ENCODE peak calls at places on chromosomes 12 and 14, in eight cellular contexts. One of them, this sample, is unnamed.

GRCh38 chr14:52790756-52791203 is 627 bp downstream of the GNPNAT1 start:
- DNase-seq in suprapubic skin: no peak
- DNase-seq in neural progenitor cell: no peak
- DNase-seq in lung: no peak
- DNase-seq in body of pancreas: no peak
- DNase-seq in heart right ventricle: no peak
- DNase-seq in endothelial cell of umbilical vein: no peak
- DNase-seq in BJ: no peak
- DNase-seq in this sample: no peak

GRCh38 chr12:56593909-56594621 is 36.1 kb downstream of the BAZ2A start:
- DNase-seq in suprapubic skin: no peak
- DNase-seq in neural progenitor cell: peak; percentile 85
- DNase-seq in lung: peak; percentile 72
- DNase-seq in body of pancreas: peak; percentile 43
- DNase-seq in heart right ventricle: no peak
- DNase-seq in endothelial cell of umbilical vein: peak; percentile 75
- DNase-seq in BJ: peak; percentile 33
- DNase-seq in this sample: peak; percentile 71

GRCh38 chr12:2893007-2893406 is 2.3 kb downstream of the TULP3 start:
- DNase-seq in suprapubic skin: no peak
- DNase-seq in neural progenitor cell: no peak
- DNase-seq in lung: no peak
- DNase-seq in body of pancreas: no peak
- DNase-seq in heart right ventricle: no peak
- DNase-seq in endothelial cell of umbilical vein: no peak
- DNase-seq in BJ: peak; percentile 82
- DNase-seq in this sample: no peak

GRCh38 chr14:104870368-104871144 is 5.5 kb downstream of the CEP170B start:
- DNase-seq in suprapubic skin: peak; percentile 64
- DNase-seq in neural progenitor cell: peak; percentile 56
- DNase-seq in lung: no peak
- DNase-seq in body of pancreas: peak; percentile 42
- DNase-seq in heart right ventricle: peak; percentile 34
- DNase-seq in endothelial cell of umbilical vein: no peak
- DNase-seq in BJ: no peak
- DNase-seq in this sample: no peak

GRCh38 chr14:105137481-105138020 is 31.0 kb downstream of the JAG2 start:
- DNase-seq in suprapubic skin: peak; percentile 50
- DNase-seq in neural progenitor cell: no peak
- DNase-seq in lung: no peak
- DNase-seq in body of pancreas: no peak
- DNase-seq in heart right ventricle: no peak
- DNase-seq in endothelial cell of umbilical vein: no peak
- DNase-seq in BJ: no peak
- DNase-seq in this sample: no peak

GRCh38 chr12:76711241-76711640 is 52.7 kb upstream of the ZDHHC17 start:
- DNase-seq in suprapubic skin: no peak
- DNase-seq in neural progenitor cell: no peak
- DNase-seq in lung: no peak
- DNase-seq in body of pancreas: no peak
- DNase-seq in heart right ventricle: no peak
- DNase-seq in endothelial cell of umbilical vein: no peak
- DNase-seq in BJ: no peak
- DNase-seq in this sample: no peak

GRCh38 chr12:4997939-4998338 is 45.7 kb upstream of the KCNA5 start:
- DNase-seq in suprapubic skin: no peak
- DNase-seq in neural progenitor cell: no peak
- DNase-seq in lung: no peak
- DNase-seq in body of pancreas: no peak
- DNase-seq in heart right ventricle: no peak
- DNase-seq in endothelial cell of umbilical vein: peak; percentile 17
- DNase-seq in BJ: peak; percentile 75
- DNase-seq in this sample: no peak

GRCh38 chr12:93686572-93687365 is 9.6 kb downstream of the CRADD start:
- DNase-seq in suprapubic skin: no peak
- DNase-seq in neural progenitor cell: no peak
- DNase-seq in lung: no peak
- DNase-seq in body of pancreas: no peak
- DNase-seq in heart right ventricle: no peak
- DNase-seq in endothelial cell of umbilical vein: no peak
- DNase-seq in BJ: no peak
- DNase-seq in this sample: no peak

GRCh38 chr12:88693837-88694445 is 113.7 kb upstream of the KITLG start:
- DNase-seq in suprapubic skin: no peak
- DNase-seq in neural progenitor cell: no peak
- DNase-seq in lung: no peak
- DNase-seq in body of pancreas: no peak
- DNase-seq in heart right ventricle: no peak
- DNase-seq in endothelial cell of umbilical vein: no peak
- DNase-seq in BJ: no peak
- DNase-seq in this sample: no peak

GRCh38 chr14:58107947-58108552 is 44.0 kb downstream of the ARMH4 start:
- DNase-seq in suprapubic skin: no peak
- DNase-seq in neural progenitor cell: peak; percentile 64
- DNase-seq in lung: no peak
- DNase-seq in body of pancreas: peak; percentile 25
- DNase-seq in heart right ventricle: no peak
- DNase-seq in endothelial cell of umbilical vein: peak; percentile 67
- DNase-seq in BJ: peak; percentile 7
- DNase-seq in this sample: peak; percentile 47

GRCh38 chr12:99235381-99235780 is 412.2 kb upstream of the GARIN6 start:
- DNase-seq in suprapubic skin: no peak
- DNase-seq in neural progenitor cell: no peak
- DNase-seq in lung: no peak
- DNase-seq in body of pancreas: no peak
- DNase-seq in heart right ventricle: no peak
- DNase-seq in endothelial cell of umbilical vein: no peak
- DNase-seq in BJ: no peak
- DNase-seq in this sample: no peak
- TF ChIP-seq CTCF in suprapubic skin: no peak
- TF ChIP-seq CTCF in neural progenitor cell: no peak
- TF ChIP-seq CTCF in lung: no peak
- TF ChIP-seq CTCF in body of pancreas: no peak
- TF ChIP-seq CTCF in heart right ventricle: no peak
- TF ChIP-seq CTCF in endothelial cell of umbilical vein: no peak
- TF ChIP-seq CTCF in BJ: no peak
- TF ChIP-seq CTCF in this sample: no peak

DNA sequence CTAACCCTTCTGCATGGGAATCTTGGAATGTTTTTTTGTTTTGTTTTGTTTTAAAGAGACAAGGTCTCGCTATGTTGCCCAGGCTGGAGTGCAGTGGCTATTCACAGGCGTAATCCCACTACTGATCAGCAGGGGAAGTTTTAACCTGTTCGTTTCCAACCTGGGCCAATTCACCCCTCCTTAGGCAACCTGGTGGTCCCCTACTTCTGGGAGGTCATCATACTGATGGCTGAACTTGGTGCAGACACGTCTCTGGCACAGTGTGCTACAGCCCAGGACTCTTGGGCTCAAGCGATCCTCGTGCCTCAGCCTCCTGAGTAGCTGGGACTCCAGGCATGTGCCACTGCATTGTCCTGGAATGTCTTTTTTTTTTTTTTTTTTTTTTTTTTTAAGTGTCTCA is 48.9 kb upstream of the ISM2 start:
- DNase-seq in suprapubic skin: no peak
- DNase-seq in neural progenitor cell: no peak
- DNase-seq in lung: no peak
- DNase-seq in body of pancreas: no peak
- DNase-seq in heart right ventricle: no peak
- DNase-seq in endothelial cell of umbilical vein: no peak
- DNase-seq in BJ: no peak
- DNase-seq in this sample: no peak
- TF ChIP-seq CTCF in suprapubic skin: no peak
- TF ChIP-seq CTCF in neural progenitor cell: peak; percentile 21
- TF ChIP-seq CTCF in lung: no peak
- TF ChIP-seq CTCF in body of pancreas: no peak
- TF ChIP-seq CTCF in heart right ventricle: no peak
- TF ChIP-seq CTCF in endothelial cell of umbilical vein: peak; percentile 8
- TF ChIP-seq CTCF in BJ: peak; percentile 7
- TF ChIP-seq CTCF in this sample: no peak

GRCh38 chr14:21846227-21846885 is 172.7 kb upstream of the OR4E1 start:
- DNase-seq in suprapubic skin: no peak
- DNase-seq in neural progenitor cell: peak; percentile 65
- DNase-seq in lung: peak; percentile 36
- DNase-seq in body of pancreas: peak; percentile 16
- DNase-seq in heart right ventricle: no peak
- DNase-seq in endothelial cell of umbilical vein: peak; percentile 13
- DNase-seq in BJ: no peak
- DNase-seq in this sample: peak; percentile 22

DNA sequence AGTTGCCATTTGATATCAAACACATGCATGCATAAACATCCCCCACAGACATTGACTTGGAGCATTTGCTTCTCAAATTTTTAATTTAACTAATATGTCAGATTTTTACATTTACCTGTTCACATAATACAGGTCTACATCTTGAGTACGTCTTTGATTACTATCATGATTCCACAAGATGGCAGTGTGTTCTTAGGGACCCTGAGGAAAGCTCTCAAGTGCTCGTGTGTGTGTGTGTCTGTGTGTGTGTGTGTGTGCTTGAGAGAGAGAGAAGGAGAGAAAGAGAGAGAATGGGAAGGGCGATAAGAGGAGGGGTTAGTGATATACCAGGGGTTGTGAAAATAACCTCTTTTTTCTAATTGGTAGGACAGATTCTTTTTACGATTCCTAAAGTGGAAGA is 167.1 kb upstream of the OR4E1 start:
- DNase-seq in suprapubic skin: no peak
- DNase-seq in neural progenitor cell: peak; percentile 44
- DNase-seq in lung: no peak
- DNase-seq in body of pancreas: no peak
- DNase-seq in heart right ventricle: no peak
- DNase-seq in endothelial cell of umbilical vein: no peak
- DNase-seq in BJ: no peak
- DNase-seq in this sample: no peak
- TF ChIP-seq CTCF in suprapubic skin: no peak
- TF ChIP-seq CTCF in neural progenitor cell: peak; percentile 34
- TF ChIP-seq CTCF in lung: no peak
- TF ChIP-seq CTCF in body of pancreas: no peak
- TF ChIP-seq CTCF in heart right ventricle: no peak
- TF ChIP-seq CTCF in endothelial cell of umbilical vein: no peak
- TF ChIP-seq CTCF in BJ: no peak
- TF ChIP-seq CTCF in this sample: no peak

GRCh38 chr12:112536367-112536730 is 117.6 kb downstream of the PTPN11 start:
- DNase-seq in suprapubic skin: no peak
- DNase-seq in neural progenitor cell: no peak
- DNase-seq in lung: no peak
- DNase-seq in body of pancreas: no peak
- DNase-seq in heart right ventricle: no peak
- DNase-seq in endothelial cell of umbilical vein: no peak
- DNase-seq in BJ: no peak
- DNase-seq in this sample: no peak

GRCh38 chr12:112537710-112538396 is 119.1 kb downstream of the PTPN11 start:
- DNase-seq in suprapubic skin: no peak
- DNase-seq in neural progenitor cell: peak; percentile 29
- DNase-seq in lung: peak; percentile 61
- DNase-seq in body of pancreas: no peak
- DNase-seq in heart right ventricle: no peak
- DNase-seq in endothelial cell of umbilical vein: no peak
- DNase-seq in BJ: peak; percentile 1
- DNase-seq in this sample: no peak

GRCh38 chr12:112538740-112539139 is 120.0 kb downstream of the PTPN11 start:
- DNase-seq in suprapubic skin: no peak
- DNase-seq in neural progenitor cell: no peak
- DNase-seq in lung: no peak
- DNase-seq in body of pancreas: no peak
- DNase-seq in heart right ventricle: no peak
- DNase-seq in endothelial cell of umbilical vein: no peak
- DNase-seq in BJ: no peak
- DNase-seq in this sample: no peak

GRCh38 chr12:112540021-112540420 is 121.3 kb downstream of the PTPN11 start:
- DNase-seq in suprapubic skin: no peak
- DNase-seq in neural progenitor cell: no peak
- DNase-seq in lung: no peak
- DNase-seq in body of pancreas: no peak
- DNase-seq in heart right ventricle: no peak
- DNase-seq in endothelial cell of umbilical vein: no peak
- DNase-seq in BJ: no peak
- DNase-seq in this sample: no peak

GRCh38 chr12:112539221-112539620 is 120.5 kb downstream of the PTPN11 start:
- DNase-seq in suprapubic skin: no peak
- DNase-seq in neural progenitor cell: no peak
- DNase-seq in lung: no peak
- DNase-seq in body of pancreas: no peak
- DNase-seq in heart right ventricle: no peak
- DNase-seq in endothelial cell of umbilical vein: no peak
- DNase-seq in BJ: no peak
- DNase-seq in this sample: no peak
- TF ChIP-seq CTCF in suprapubic skin: no peak
- TF ChIP-seq CTCF in neural progenitor cell: peak; percentile 6
- TF ChIP-seq CTCF in lung: no peak
- TF ChIP-seq CTCF in body of pancreas: no peak
- TF ChIP-seq CTCF in heart right ventricle: no peak
- TF ChIP-seq CTCF in endothelial cell of umbilical vein: no peak
- TF ChIP-seq CTCF in BJ: no peak
- TF ChIP-seq CTCF in this sample: no peak

GRCh38 chr12:106021516-106021915 is 117.2 kb downstream of the NUAK1 start:
- DNase-seq in suprapubic skin: no peak
- DNase-seq in neural progenitor cell: no peak
- DNase-seq in lung: no peak
- DNase-seq in body of pancreas: no peak
- DNase-seq in heart right ventricle: no peak
- DNase-seq in endothelial cell of umbilical vein: peak; percentile 87
- DNase-seq in BJ: no peak
- DNase-seq in this sample: no peak

GRCh38 chr12:106025129-106025528 is 113.6 kb downstream of the NUAK1 start:
- DNase-seq in suprapubic skin: no peak
- DNase-seq in neural progenitor cell: no peak
- DNase-seq in lung: no peak
- DNase-seq in body of pancreas: no peak
- DNase-seq in heart right ventricle: no peak
- DNase-seq in endothelial cell of umbilical vein: no peak
- DNase-seq in BJ: no peak
- DNase-seq in this sample: no peak

GRCh38 chr12:106022568-106023012 is 116.2 kb downstream of the NUAK1 start:
- DNase-seq in suprapubic skin: no peak
- DNase-seq in neural progenitor cell: no peak
- DNase-seq in lung: no peak
- DNase-seq in body of pancreas: peak; percentile 14
- DNase-seq in heart right ventricle: no peak
- DNase-seq in endothelial cell of umbilical vein: peak; percentile 13
- DNase-seq in BJ: no peak
- DNase-seq in this sample: no peak

GRCh38 chr12:106020736-106021135 is 118.0 kb downstream of the NUAK1 start:
- DNase-seq in suprapubic skin: no peak
- DNase-seq in neural progenitor cell: no peak
- DNase-seq in lung: no peak
- DNase-seq in body of pancreas: no peak
- DNase-seq in heart right ventricle: no peak
- DNase-seq in endothelial cell of umbilical vein: peak; percentile 30
- DNase-seq in BJ: no peak
- DNase-seq in this sample: no peak

DNA sequence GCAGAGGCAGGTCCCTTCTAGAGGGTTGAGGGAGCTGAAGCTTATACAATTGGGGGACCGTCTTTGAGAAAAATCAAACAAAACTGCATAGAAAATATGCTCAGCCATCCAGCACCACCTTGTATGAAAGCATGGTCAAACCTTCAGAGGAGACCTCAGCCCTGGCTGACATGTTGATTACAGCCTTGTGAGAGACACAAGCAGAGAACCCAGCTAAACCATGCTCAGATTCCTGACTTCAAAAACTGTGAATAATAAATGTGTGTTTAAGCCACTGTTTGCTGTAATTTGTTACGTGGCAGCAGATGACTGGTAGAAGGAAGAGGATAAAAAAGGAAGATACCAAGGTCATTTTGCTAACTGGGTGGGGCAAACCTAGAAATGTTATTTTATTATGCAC is 115.7 kb downstream of the NUAK1 start:
- DNase-seq in suprapubic skin: no peak
- DNase-seq in neural progenitor cell: no peak
- DNase-seq in lung: no peak
- DNase-seq in body of pancreas: no peak
- DNase-seq in heart right ventricle: no peak
- DNase-seq in endothelial cell of umbilical vein: no peak
- DNase-seq in BJ: no peak
- DNase-seq in this sample: no peak
- TF ChIP-seq CTCF in suprapubic skin: no peak
- TF ChIP-seq CTCF in neural progenitor cell: no peak
- TF ChIP-seq CTCF in lung: no peak
- TF ChIP-seq CTCF in body of pancreas: no peak
- TF ChIP-seq CTCF in heart right ventricle: no peak
- TF ChIP-seq CTCF in endothelial cell of umbilical vein: no peak
- TF ChIP-seq CTCF in BJ: no peak
- TF ChIP-seq CTCF in this sample: no peak

This sample was measured in GM20000.